ENCODE peak calls at places on chromosomes 4 and X, in six cellular contexts. One of them, this sample, is unnamed. For H3K4me1, the result is how much of the 10 kb centered on the place peaks cover.

GRCh38 chrX:84047339-84047738 is 140.7 kb downstream of the RPS6KA6 start:
- DNase-seq in A549: no peak
- DNase-seq in left ventricle myocardium inferior: no peak
- DNase-seq in fibroblast of lung: no peak
- DNase-seq in stomach: no peak
- DNase-seq in cardiac muscle cell: no peak
- DNase-seq in this sample: no peak

GRCh38 chr4:174520655-174521054 is 1.6 kb downstream of the HPGD start:
- DNase-seq in left ventricle myocardium inferior: no peak
- DNase-seq in A549: no peak
- DNase-seq in fibroblast of lung: no peak
- DNase-seq in stomach: no peak
- DNase-seq in cardiac muscle cell: no peak
- DNase-seq in this sample: no peak

GRCh38 chrX:80810365-80810978 is 795 bp upstream of the BRWD3 start:
- DNase-seq in fibroblast of lung: peak
- DNase-seq in left ventricle myocardium inferior: no peak
- DNase-seq in stomach: no peak
- DNase-seq in cardiac muscle cell: no peak
- DNase-seq in A549: peak
- DNase-seq in this sample: no peak

GRCh38 chr4:103046416-103047290 is 27.1 kb upstream of the SLC9B1 start:
- DNase-seq in fibroblast of lung: peak
- DNase-seq in stomach: peak
- DNase-seq in cardiac muscle cell: peak
- DNase-seq in left ventricle myocardium inferior: no peak
- DNase-seq in A549: peak
- DNase-seq in this sample: peak

GRCh38 chrX:120753413-120754251 is 122.0 kb downstream of the CT47B1 start:
- DNase-seq in stomach: no peak
- DNase-seq in left ventricle myocardium inferior: no peak
- DNase-seq in fibroblast of lung: no peak
- DNase-seq in cardiac muscle cell: no peak
- DNase-seq in A549: no peak
- DNase-seq in this sample: no peak

GRCh38 chrX:71994601-71995000 is 84.0 kb downstream of the NHSL2 start:
- DNase-seq in fibroblast of lung: peak
- DNase-seq in A549: no peak
- DNase-seq in left ventricle myocardium inferior: no peak
- DNase-seq in cardiac muscle cell: no peak
- DNase-seq in stomach: no peak
- DNase-seq in this sample: no peak

GRCh38 chr4:39626913-39627312 is 11.8 kb downstream of the SMIM14 start:
- DNase-seq in cardiac muscle cell: no peak
- DNase-seq in stomach: no peak
- DNase-seq in A549: no peak
- DNase-seq in fibroblast of lung: no peak
- DNase-seq in left ventricle myocardium inferior: no peak
- DNase-seq in this sample: no peak

GRCh38 chrX:20354505-20354904 is 87.8 kb upstream of the RPS6KA3 start:
- DNase-seq in fibroblast of lung: no peak
- DNase-seq in A549: no peak
- DNase-seq in cardiac muscle cell: no peak
- DNase-seq in stomach: no peak
- DNase-seq in left ventricle myocardium inferior: no peak
- DNase-seq in this sample: no peak

GRCh38 chrX:13652256-13653021 is 502 bp upstream of the TCEANC start:
- DNase-seq in stomach: no peak
- DNase-seq in fibroblast of lung: peak
- DNase-seq in cardiac muscle cell: no peak
- DNase-seq in A549: peak
- DNase-seq in left ventricle myocardium inferior: no peak
- DNase-seq in this sample: no peak

GRCh38 chrX:31459361-31459760 is 387.5 kb upstream of the FTHL17 start:
- DNase-seq in stomach: no peak
- DNase-seq in fibroblast of lung: peak
- DNase-seq in left ventricle myocardium inferior: no peak
- DNase-seq in A549: no peak
- DNase-seq in cardiac muscle cell: no peak
- DNase-seq in this sample: no peak

GRCh38 chr4:18012115-18012806 is 9.3 kb downstream of the LCORL start:
- DNase-seq in stomach: no peak
- DNase-seq in left ventricle myocardium inferior: no peak
- DNase-seq in fibroblast of lung: peak
- DNase-seq in cardiac muscle cell: no peak
- DNase-seq in A549: no peak
- DNase-seq in this sample: no peak

DNA sequence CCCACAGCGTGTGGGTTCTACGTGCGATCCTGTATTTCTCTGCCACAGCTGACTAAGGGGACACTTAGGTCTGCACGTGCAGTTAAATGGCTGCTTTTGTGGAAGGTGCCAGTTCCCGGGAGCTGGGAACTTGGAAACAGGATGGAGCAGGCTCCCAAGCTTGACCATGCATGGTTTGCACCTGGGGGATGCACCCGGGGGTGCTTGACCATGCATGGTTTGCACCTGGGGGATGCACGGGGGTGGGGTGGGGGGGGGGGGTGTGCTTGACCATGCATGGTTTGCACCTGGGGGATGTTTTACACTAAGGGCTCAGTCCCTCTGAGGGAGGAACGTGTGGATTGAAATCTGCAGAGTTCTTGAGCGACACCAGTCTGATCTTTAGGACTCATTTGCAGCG is 5.7 kb downstream of the WFS1 start:
- DNase-seq in left ventricle myocardium inferior: no peak
- DNase-seq in A549: no peak
- DNase-seq in cardiac muscle cell: no peak
- DNase-seq in fibroblast of lung: no peak
- DNase-seq in stomach: no peak
- DNase-seq in this sample: no peak
- H3K4me1 ChIP-seq in left ventricle myocardium inferior: half or more
- H3K4me1 ChIP-seq in A549: under half
- H3K4me1 ChIP-seq in cardiac muscle cell: under half
- H3K4me1 ChIP-seq in fibroblast of lung: under half
- H3K4me1 ChIP-seq in stomach: half or more
- H3K4me1 ChIP-seq in this sample: under half

DNA sequence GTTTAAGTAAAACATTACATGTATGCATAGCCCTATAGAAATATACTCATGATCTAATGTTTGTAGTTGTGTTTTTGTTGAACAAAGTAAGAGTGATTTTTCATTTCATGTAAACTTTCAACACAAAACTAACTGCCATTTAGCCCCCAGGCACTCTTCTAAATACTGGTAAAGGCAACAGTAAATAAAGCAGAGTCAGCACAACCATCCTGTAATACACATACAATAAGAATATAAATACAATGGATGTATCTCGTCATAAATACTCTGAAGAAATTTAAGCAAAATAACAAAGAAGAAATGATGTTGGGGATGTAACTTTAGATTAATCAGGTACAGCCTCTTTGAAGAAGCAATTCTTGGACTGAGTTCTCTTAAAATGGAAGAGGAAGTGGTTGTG is 821.2 kb downstream of the ARAP2 start:
- DNase-seq in stomach: no peak
- DNase-seq in fibroblast of lung: no peak
- DNase-seq in left ventricle myocardium inferior: no peak
- DNase-seq in A549: no peak
- DNase-seq in cardiac muscle cell: no peak
- DNase-seq in this sample: no peak
- H3K4me1 ChIP-seq in stomach: under half
- H3K4me1 ChIP-seq in fibroblast of lung: under half
- H3K4me1 ChIP-seq in left ventricle myocardium inferior: under half
- H3K4me1 ChIP-seq in A549: under half
- H3K4me1 ChIP-seq in cardiac muscle cell: under half
- H3K4me1 ChIP-seq in this sample: under half

GRCh38 chr4:87844476-87844875 is 11.7 kb downstream of the MEPE start:
- DNase-seq in fibroblast of lung: no peak
- DNase-seq in A549: no peak
- DNase-seq in left ventricle myocardium inferior: no peak
- DNase-seq in stomach: no peak
- DNase-seq in cardiac muscle cell: no peak
- DNase-seq in this sample: no peak
- H3K4me1 ChIP-seq in fibroblast of lung: under half
- H3K4me1 ChIP-seq in A549: under half
- H3K4me1 ChIP-seq in left ventricle myocardium inferior: under half
- H3K4me1 ChIP-seq in stomach: under half
- H3K4me1 ChIP-seq in cardiac muscle cell: under half
- H3K4me1 ChIP-seq in this sample: under half

DNA sequence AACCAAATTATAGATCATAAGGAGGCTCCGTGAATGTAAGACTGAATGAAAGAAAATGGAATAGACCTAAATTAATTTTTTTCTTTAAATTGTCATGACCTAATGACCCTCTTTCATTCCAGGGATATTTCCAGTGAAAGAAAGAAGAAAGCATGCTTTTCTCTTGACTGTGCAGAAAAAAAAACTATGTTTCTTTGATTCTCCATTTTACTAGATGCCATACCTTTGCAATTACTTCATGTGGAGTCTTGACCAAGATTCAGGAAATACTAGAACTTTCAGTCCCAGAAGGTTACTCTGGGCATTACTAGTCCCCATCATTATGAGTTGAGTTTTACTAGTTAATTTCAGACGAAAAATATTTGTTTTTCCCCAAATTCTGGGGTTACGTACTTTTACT is 6.4 kb upstream of the COMMD8 start:
- DNase-seq in stomach: no peak
- DNase-seq in fibroblast of lung: peak
- DNase-seq in cardiac muscle cell: no peak
- DNase-seq in A549: no peak
- DNase-seq in left ventricle myocardium inferior: no peak
- DNase-seq in this sample: no peak
- H3K4me1 ChIP-seq in stomach: under half
- H3K4me1 ChIP-seq in fibroblast of lung: under half
- H3K4me1 ChIP-seq in cardiac muscle cell: under half
- H3K4me1 ChIP-seq in A549: under half
- H3K4me1 ChIP-seq in left ventricle myocardium inferior: under half
- H3K4me1 ChIP-seq in this sample: under half

GRCh38 chr4:3766207-3766790 is at the start of gene ADRA2C:
- DNase-seq in cardiac muscle cell: peak
- DNase-seq in left ventricle myocardium inferior: no peak
- DNase-seq in A549: peak
- DNase-seq in fibroblast of lung: peak
- DNase-seq in stomach: no peak
- DNase-seq in this sample: peak

GRCh38 chr4:3767569-3768288 is 1.5 kb downstream of the ADRA2C start:
- DNase-seq in fibroblast of lung: peak
- DNase-seq in stomach: no peak
- DNase-seq in A549: peak
- DNase-seq in cardiac muscle cell: peak
- DNase-seq in left ventricle myocardium inferior: no peak
- DNase-seq in this sample: peak

GRCh38 chr4:3768842-3769641 is 2.9 kb downstream of the ADRA2C start:
- DNase-seq in left ventricle myocardium inferior: no peak
- DNase-seq in stomach: no peak
- DNase-seq in A549: no peak
- DNase-seq in cardiac muscle cell: no peak
- DNase-seq in fibroblast of lung: no peak
- DNase-seq in this sample: no peak

GRCh38 chr4:3765271-3766206 is 646 bp upstream of the ADRA2C start:
- DNase-seq in cardiac muscle cell: peak
- DNase-seq in A549: peak
- DNase-seq in stomach: peak
- DNase-seq in left ventricle myocardium inferior: peak
- DNase-seq in fibroblast of lung: peak
- DNase-seq in this sample: peak

GRCh38 chr4:3766791-3767561 is 791 bp downstream of the ADRA2C start:
- DNase-seq in cardiac muscle cell: peak
- DNase-seq in fibroblast of lung: peak
- DNase-seq in left ventricle myocardium inferior: no peak
- DNase-seq in stomach: no peak
- DNase-seq in A549: no peak
- DNase-seq in this sample: peak
- H3K4me1 ChIP-seq in cardiac muscle cell: under half
- H3K4me1 ChIP-seq in fibroblast of lung: under half
- H3K4me1 ChIP-seq in left ventricle myocardium inferior: under half
- H3K4me1 ChIP-seq in stomach: under half
- H3K4me1 ChIP-seq in A549: under half
- H3K4me1 ChIP-seq in this sample: under half

GRCh38 chr4:26785312-26785711 is 75.3 kb upstream of the STIM2 start:
- DNase-seq in fibroblast of lung: no peak
- DNase-seq in left ventricle myocardium inferior: no peak
- DNase-seq in A549: no peak
- DNase-seq in stomach: no peak
- DNase-seq in cardiac muscle cell: no peak
- DNase-seq in this sample: no peak
- H3K4me1 ChIP-seq in fibroblast of lung: under half
- H3K4me1 ChIP-seq in left ventricle myocardium inferior: under half
- H3K4me1 ChIP-seq in A549: under half
- H3K4me1 ChIP-seq in stomach: under half
- H3K4me1 ChIP-seq in cardiac muscle cell: under half
- H3K4me1 ChIP-seq in this sample: under half

GRCh38 chr4:78845469-78845868 is 69.3 kb downstream of the BMP2K start:
- DNase-seq in left ventricle myocardium inferior: no peak
- DNase-seq in fibroblast of lung: no peak
- DNase-seq in A549: no peak
- DNase-seq in cardiac muscle cell: no peak
- DNase-seq in stomach: no peak
- DNase-seq in this sample: no peak

DNA sequence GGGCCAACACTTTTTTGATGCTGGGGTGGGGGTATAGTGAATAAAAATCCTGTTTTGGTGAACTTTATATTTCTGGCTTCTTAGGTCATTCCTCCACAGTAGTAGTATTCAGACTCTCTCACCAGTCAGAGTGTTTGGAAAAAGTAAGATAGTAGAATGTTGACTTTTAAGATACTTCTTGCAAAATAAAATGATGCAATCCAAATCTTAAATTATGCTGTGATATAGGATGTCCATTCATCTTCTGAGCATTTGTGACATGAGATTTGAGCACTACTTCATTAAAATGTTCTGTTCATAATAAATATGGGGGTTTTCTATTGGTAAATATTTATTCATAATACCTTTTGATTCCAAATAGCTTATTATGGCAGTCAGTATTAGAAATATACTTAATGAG is 70.1 kb downstream of the BMP2K start:
- DNase-seq in A549: no peak
- DNase-seq in cardiac muscle cell: no peak
- DNase-seq in left ventricle myocardium inferior: no peak
- DNase-seq in fibroblast of lung: no peak
- DNase-seq in stomach: no peak
- DNase-seq in this sample: no peak
- H3K4me1 ChIP-seq in A549: under half
- H3K4me1 ChIP-seq in cardiac muscle cell: under half
- H3K4me1 ChIP-seq in left ventricle myocardium inferior: under half
- H3K4me1 ChIP-seq in fibroblast of lung: under half
- H3K4me1 ChIP-seq in stomach: under half
- H3K4me1 ChIP-seq in this sample: under half

GRCh38 chrX:148647666-148648065 is 147.2 kb downstream of the AFF2 start:
- DNase-seq in fibroblast of lung: no peak
- DNase-seq in cardiac muscle cell: no peak
- DNase-seq in left ventricle myocardium inferior: no peak
- DNase-seq in stomach: no peak
- DNase-seq in A549: no peak
- DNase-seq in this sample: no peak
- H3K4me1 ChIP-seq in fibroblast of lung: under half
- H3K4me1 ChIP-seq in cardiac muscle cell: under half
- H3K4me1 ChIP-seq in left ventricle myocardium inferior: under half
- H3K4me1 ChIP-seq in stomach: under half
- H3K4me1 ChIP-seq in A549: under half
- H3K4me1 ChIP-seq in this sample: under half

This sample was measured in neural progenitor cell.